ENCODE peak calls at places on chromosomes 6 and 20, in four cellular contexts. N is MM.1S, Z is IMR-90, U is tibial nerve. R is an unnamed sample.

GRCh38 chr20:12111431-12112088 is 193.9 kb downstream of the BTBD3 start:
- DNase-seq in N (peak), Z (no peak), U (no peak), R (no peak)

GRCh38 chr6:128507337-128508310 is 12.8 kb downstream of the PTPRK start:
- DNase-seq in N (no peak), Z (peak), U (no peak), R (no peak)

GRCh38 chr6:11810039-11810541 is 31.5 kb upstream of the ADTRP start:
- DNase-seq in N (no peak), Z (peak), U (peak), R (no peak)

GRCh38 chr20:32278199-32278643 is 770 bp downstream of the KIF3B start:
- DNase-seq in N (no peak), Z (peak), U (no peak), R (peak)

GRCh38 chr6:15441215-15441868 is 195.5 kb downstream of the JARID2 start:
- DNase-seq in N (peak), Z (peak), U (no peak), R (peak)

GRCh38 chr6:30646450-30647038 is 389 bp upstream of the C6orf136 start:
- DNase-seq in N (no peak), Z (no peak), U (peak), R (no peak)

GRCh38 chr6:154343473-154344308 is 12.9 kb downstream of the IPCEF1 start:
- DNase-seq in N (no peak), Z (peak), U (no peak), R (no peak)

GRCh38 chr6:90123796-90124195 is 172.8 kb downstream of the BACH2 start:
- DNase-seq in N (no peak), Z (peak), U (no peak), R (no peak)

GRCh38 chr20:39643292-39643691 is 681.1 kb downstream of the DHX35 start:
- DNase-seq in N (no peak), Z (no peak), U (no peak), R (no peak)

GRCh38 chr6:20366082-20366834 is 35.4 kb upstream of the E2F3 start:
- DNase-seq in N (no peak), Z (no peak), U (no peak), R (no peak)

GRCh38 chr6:158867381-158868121 is 48.4 kb upstream of the EZR start:
- DNase-seq in N (no peak), Z (no peak), U (no peak), R (no peak)

GRCh38 chr20:61253264-61253639 is 1.2 kb downstream of the CDH4 start:
- DNase-seq in N (no peak), Z (peak), U (no peak), R (peak)

GRCh38 chr20:47212606-47213207 is 143.8 kb downstream of the ZMYND8 start:
- DNase-seq in N (no peak), Z (no peak), U (no peak), R (no peak)

GRCh38 chr6:1856381-1856780 is 246.7 kb downstream of the FOXC1 start:
- DNase-seq in N (peak), Z (peak), U (peak), R (peak)

GRCh38 chr20:31517373-31517772 is 3.1 kb downstream of the HM13 start:
- DNase-seq in N (no peak), Z (peak), U (no peak), R (no peak)

GRCh38 chr20:9200620-9201019 is 131.7 kb downstream of the PLCB4 start:
- DNase-seq in N (no peak), Z (peak), U (no peak), R (no peak)

GRCh38 chr6:44273617-44274016 is 3.4 kb downstream of the TMEM151B start:
- DNase-seq in N (no peak), Z (no peak), U (no peak), R (no peak)

GRCh38 chr6:77015350-77015749 is 447.9 kb downstream of the HTR1B start:
- DNase-seq in N (no peak), Z (peak), U (no peak), R (no peak)

GRCh38 chr6:111430605-111431378 is 52.2 kb downstream of the REV3L start:
- DNase-seq in N (no peak), Z (no peak), U (no peak), R (no peak)

GRCh38 chr20:60249436-60249835 is 291.2 kb downstream of the CDH26 start:
- DNase-seq in N (no peak), Z (peak), U (no peak), R (no peak)

GRCh38 chr6:35911871-35912653 is 8.8 kb downstream of the SRPK1 start:
- DNase-seq in N (no peak), Z (peak), U (no peak), R (no peak)

GRCh38 chr6:31575335-31575901 is at the start of gene TNF:
- DNase-seq in N (no peak), Z (no peak), U (no peak), R (peak)

GRCh38 chr20:41398408-41398807 is 31.8 kb upstream of the EMILIN3 start:
- DNase-seq in N (no peak), Z (peak), U (no peak), R (no peak)

GRCh38 chr6:33173228-33174180 is 18.8 kb downstream of the COL11A2 start:
- DNase-seq in N (no peak), Z (no peak), U (no peak), R (no peak)

GRCh38 chr6:75852721-75853120 is 103.7 kb downstream of the MYO6 start:
- DNase-seq in N (peak), Z (peak), U (no peak), R (no peak)

GRCh38 chr6:117906454-117906904 is 585 bp upstream of the SLC35F1 start:
- DNase-seq in N (peak), Z (no peak), U (no peak), R (peak)

GRCh38 chr6:125597411-125598253 is 151.8 kb upstream of the HEY2 start:
- DNase-seq in N (peak), Z (no peak), U (no peak), R (no peak)

GRCh38 chr20:45373353-45374100 is 4.6 kb downstream of the TP53TG5 start:
- DNase-seq in N (peak), Z (peak), U (peak), R (peak)

GRCh38 chr20:43513298-43514061 is 6.0 kb downstream of the L3MBTL1 start:
- DNase-seq in N (no peak), Z (no peak), U (no peak), R (peak)

GRCh38 chr6:45116714-45117410 is 211.3 kb upstream of the RUNX2 start:
- DNase-seq in N (no peak), Z (peak), U (no peak), R (no peak)

GRCh38 chr20:17168026-17168612 is 58.7 kb upstream of the PCSK2 start:
- DNase-seq in N (no peak), Z (no peak), U (no peak), R (no peak)
- TF ChIP-seq CTCF in N (no peak), Z (no peak), U (no peak), R (no peak)

GRCh38 chr6:29493261-29493660 is 5.5 kb upstream of the MAS1L start:
- DNase-seq in N (no peak), Z (no peak), U (no peak), R (no peak)
- TF ChIP-seq CTCF in N (no peak), Z (no peak), U (no peak), R (no peak)

GRCh38 chr20:38173237-38174156 is 8.4 kb upstream of the TGM2 start:
- DNase-seq in N (no peak), Z (peak), U (no peak), R (no peak)

GRCh38 chr20:38177201-38177600 is 12.1 kb upstream of the TGM2 start:
- DNase-seq in N (no peak), Z (no peak), U (no peak), R (no peak)

GRCh38 chr20:38172344-38172743 is 7.3 kb upstream of the TGM2 start:
- DNase-seq in N (no peak), Z (peak), U (no peak), R (no peak)

GRCh38 chr20:38178065-38178471 is 13.0 kb upstream of the TGM2 start:
- DNase-seq in N (no peak), Z (peak), U (no peak), R (no peak)

GRCh38 chr20:38175221-38176030 is 10.4 kb upstream of the TGM2 start:
- DNase-seq in N (no peak), Z (no peak), U (no peak), R (no peak)
- TF ChIP-seq CTCF in N (no peak), Z (no peak), U (no peak), R (no peak)

GRCh38 chr6:41356838-41357237 is 21.4 kb downstream of the NCR2 start:
- DNase-seq in N (no peak), Z (no peak), U (no peak), R (no peak)
- TF ChIP-seq CTCF in N (no peak), Z (no peak), U (no peak), R (no peak)

GRCh38 chr6:136284909-136285308 is 4.7 kb downstream of the BCLAF1 start:
- DNase-seq in N (no peak), Z (peak), U (no peak), R (no peak)

GRCh38 chr6:136289579-136290405 is at the start of gene BCLAF1:
- DNase-seq in N (peak), Z (peak), U (peak), R (peak)

GRCh38 chr6:136288566-136289326 is 900 bp downstream of the BCLAF1 start:
- DNase-seq in N (peak), Z (peak), U (peak), R (peak)

GRCh38 chr6:136290406-136291010 is 862 bp upstream of the BCLAF1 start:
- DNase-seq in N (peak), Z (peak), U (peak), R (peak)

GRCh38 chr6:136289327-136289578 is 393 bp downstream of the BCLAF1 start:
- DNase-seq in N (peak), Z (peak), U (peak), R (peak)
- TF ChIP-seq CTCF in N (no peak), Z (peak), U (no peak), R (no peak)

DNA sequence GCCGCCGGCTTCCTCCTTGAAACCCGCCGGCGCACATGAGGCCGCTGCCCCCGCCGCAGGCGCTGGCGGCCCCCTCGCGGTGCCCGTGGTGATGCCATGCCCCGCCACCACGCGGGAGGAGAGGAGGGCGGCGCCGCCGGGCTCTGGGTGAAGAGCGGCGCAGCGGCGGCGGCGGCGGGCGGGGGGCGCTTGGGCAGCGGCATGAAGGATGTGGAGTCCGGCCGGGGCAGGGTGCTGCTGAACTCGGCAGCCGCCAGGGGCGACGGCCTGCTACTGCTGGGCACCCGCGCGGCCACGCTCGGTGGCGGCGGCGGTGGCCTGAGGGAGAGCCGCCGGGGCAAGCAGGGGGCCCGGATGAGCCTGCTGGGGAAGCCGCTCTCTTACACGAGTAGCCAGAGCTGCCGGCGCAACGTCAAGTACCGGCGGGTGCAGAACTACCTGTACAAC is 253 bp downstream of the KCNQ5 start:
- DNase-seq in N (peak), Z (peak), U (no peak), R (peak)
- TF ChIP-seq CTCF in N (no peak), Z (peak), U (peak), R (no peak)

R was measured in GM20000.